ENCODE peak calls at places on chromosomes 16 and 17, in eight cellular contexts. C is GM12878, D is HCT116, S is Panc1, B is HepG2, G is upper lobe of left lung, F is K562, T is GM23338. O is an unnamed sample.

GRCh38 chr16:79679334-79679733 is 78.8 kb upstream of the MAF start:
- ATAC-seq in F (no peak), D (no peak), T (no peak), C (no peak), G (no peak), B (no peak), S (no peak), O (no peak)

GRCh38 chr16:12271006-12271405 is 294.5 kb downstream of the SNX29 start:
- ATAC-seq in S (peak; percentile 66), F (peak; percentile 97), D (peak; percentile 95), C (no peak), T (peak; percentile 98), G (no peak), B (peak; percentile 91), O (no peak)

GRCh38 chr16:89153848-89154271 is 17.7 kb upstream of the CDH15 start:
- ATAC-seq in T (peak; percentile 15), S (peak; percentile 40), F (no peak), C (no peak), D (peak; percentile 31), G (no peak), B (peak; percentile 5), O (no peak)

GRCh38 chr17:16981928-16982327 is 10.0 kb upstream of the TNFRSF13B start:
- ATAC-seq in G (no peak), B (no peak), D (no peak), S (no peak), C (no peak), T (peak; percentile 26), F (no peak), O (no peak)

GRCh38 chr16:69567031-69567680 is 1.4 kb downstream of the NFAT5 start:
- ATAC-seq in G (peak; percentile 2), T (peak; percentile 2), F (peak; percentile 8), C (peak; percentile 2), D (no peak), B (peak; percentile 6), S (no peak), O (no peak)

GRCh38 chr17:61782683-61783082 is 80.6 kb downstream of the BRIP1 start:
- ATAC-seq in G (no peak), B (no peak), D (no peak), F (no peak), T (no peak), C (no peak), S (no peak), O (no peak)

GRCh38 chr16:23132921-23133532 is 16.2 kb downstream of the USP31 start:
- ATAC-seq in B (no peak), G (no peak), D (no peak), T (peak; percentile 59), C (no peak), S (no peak), F (no peak), O (peak; percentile 33)

GRCh38 chr16:23110257-23110899 is 38.9 kb downstream of the USP31 start:
- ATAC-seq in F (no peak), G (no peak), D (no peak), T (no peak), S (no peak), C (no peak), B (no peak), O (no peak)

GRCh38 chr17:40063915-40064531 is 1.3 kb downstream of the THRA start:
- ATAC-seq in D (no peak), C (no peak), F (peak; percentile 29), G (no peak), B (peak; percentile 52), T (no peak), S (no peak), O (no peak)

GRCh38 chr16:49499018-49499785 is 125.6 kb downstream of the C16orf78 start:
- ATAC-seq in B (no peak), F (no peak), D (no peak), T (peak; percentile 24), G (no peak), S (no peak), C (no peak), O (no peak)

GRCh38 chr17:11384131-11384530 is 143.1 kb downstream of the SHISA6 start:
- ATAC-seq in D (no peak), T (no peak), C (no peak), S (no peak), G (no peak), F (no peak), B (no peak), O (no peak)

GRCh38 chr17:78653382-78653781 is 76.2 kb upstream of the DNAH17 start:
- ATAC-seq in G (no peak), F (no peak), T (no peak), D (no peak), B (no peak), C (no peak), S (peak; percentile 77), O (no peak)

GRCh38 chr17:49213399-49213798 is 2.9 kb downstream of the ABI3 start:
- ATAC-seq in D (no peak), C (peak; percentile 15), B (no peak), S (no peak), T (no peak), F (no peak), G (no peak), O (no peak)

GRCh38 chr17:12523244-12523643 is 142.4 kb upstream of the MYOCD start:
- ATAC-seq in C (no peak), T (no peak), F (no peak), B (no peak), D (no peak), G (no peak), S (no peak), O (no peak)

GRCh38 chr16:70805787-70806186 is 4.8 kb upstream of the VAC14 start:
- ATAC-seq in C (no peak), T (no peak), D (no peak), B (no peak), F (no peak), G (no peak), S (no peak), O (no peak)

GRCh38 chr16:35221482-35222185 is 1762.2 kb downstream of the TP53TG3F start:
- ATAC-seq in D (no peak), S (no peak), T (no peak), F (no peak), C (no peak), G (peak; percentile 66), B (peak; percentile 78), O (no peak)

GRCh38 chr16:53910990-53911389 is 207.0 kb downstream of the FTO start:
- ATAC-seq in G (no peak), B (no peak), T (no peak), C (no peak), F (no peak), D (no peak), S (no peak), O (no peak)

GRCh38 chr16:48523415-48524204 is 86.4 kb downstream of the N4BP1 start:
- ATAC-seq in C (no peak), G (no peak), B (no peak), F (no peak), T (no peak), D (no peak), S (no peak), O (no peak)

GRCh38 chr17:73160980-73161630 is 3.7 kb upstream of the SSTR2 start:
- ATAC-seq in T (no peak), S (no peak), C (no peak), F (no peak), G (no peak), B (no peak), D (no peak), O (no peak)

GRCh38 chr17:77160877-77161530 is 20.2 kb downstream of the SEC14L1 start:
- ATAC-seq in T (no peak), G (no peak), B (peak; percentile 67), C (no peak), S (no peak), F (no peak), D (no peak), O (no peak)

GRCh38 chr17:43406676-43407645 is 8.2 kb downstream of the ARL4D start:
- ATAC-seq in C (no peak), F (no peak), B (no peak), D (no peak), S (no peak), G (no peak), T (peak; percentile 56), O (no peak)

GRCh38 chr16:71627631-71628236 is 1.8 kb downstream of the MARVELD3 start:
- ATAC-seq in T (peak; percentile 12), B (no peak), C (no peak), G (no peak), D (peak; percentile 30), F (peak; percentile 19), S (no peak), O (no peak)

GRCh38 chr17:19857640-19858039 is 10.1 kb downstream of the ULK2 start:
- ATAC-seq in G (no peak), S (no peak), F (no peak), C (no peak), B (no peak), D (no peak), T (no peak), O (no peak)

GRCh38 chr17:79777166-79777843 is 643 bp upstream of the CBX2 start:
- ATAC-seq in T (peak; percentile 46), D (peak; percentile 74), G (no peak), C (peak; percentile 25), F (peak; percentile 84), B (peak; percentile 53), S (peak; percentile 73), O (peak; percentile 75)
- TF ChIP-seq POLR2AphosphoS5 in T (no peak), D (peak; percentile 7), G (peak; percentile 33), C (no peak), F (peak; percentile 49), B (peak; percentile 46), S (no peak), O (no peak)

GRCh38 chr16:25823891-25824290 is 132.1 kb downstream of the HS3ST4 start:
- ATAC-seq in T (no peak), D (no peak), C (no peak), S (no peak), F (no peak), B (no peak), G (peak; percentile 70), O (no peak)
- TF ChIP-seq POLR2AphosphoS5 in T (no peak), D (no peak), C (no peak), S (no peak), F (no peak), B (no peak), G (no peak), O (no peak)

GRCh38 chr16:85443116-85443515 is 170.0 kb upstream of the GSE1 start:
- ATAC-seq in T (no peak), D (no peak), S (no peak), B (no peak), C (no peak), F (peak; percentile 6), G (no peak), O (no peak)
- TF ChIP-seq POLR2AphosphoS5 in T (no peak), D (no peak), S (no peak), B (no peak), C (no peak), F (no peak), G (no peak), O (no peak)

DNA sequence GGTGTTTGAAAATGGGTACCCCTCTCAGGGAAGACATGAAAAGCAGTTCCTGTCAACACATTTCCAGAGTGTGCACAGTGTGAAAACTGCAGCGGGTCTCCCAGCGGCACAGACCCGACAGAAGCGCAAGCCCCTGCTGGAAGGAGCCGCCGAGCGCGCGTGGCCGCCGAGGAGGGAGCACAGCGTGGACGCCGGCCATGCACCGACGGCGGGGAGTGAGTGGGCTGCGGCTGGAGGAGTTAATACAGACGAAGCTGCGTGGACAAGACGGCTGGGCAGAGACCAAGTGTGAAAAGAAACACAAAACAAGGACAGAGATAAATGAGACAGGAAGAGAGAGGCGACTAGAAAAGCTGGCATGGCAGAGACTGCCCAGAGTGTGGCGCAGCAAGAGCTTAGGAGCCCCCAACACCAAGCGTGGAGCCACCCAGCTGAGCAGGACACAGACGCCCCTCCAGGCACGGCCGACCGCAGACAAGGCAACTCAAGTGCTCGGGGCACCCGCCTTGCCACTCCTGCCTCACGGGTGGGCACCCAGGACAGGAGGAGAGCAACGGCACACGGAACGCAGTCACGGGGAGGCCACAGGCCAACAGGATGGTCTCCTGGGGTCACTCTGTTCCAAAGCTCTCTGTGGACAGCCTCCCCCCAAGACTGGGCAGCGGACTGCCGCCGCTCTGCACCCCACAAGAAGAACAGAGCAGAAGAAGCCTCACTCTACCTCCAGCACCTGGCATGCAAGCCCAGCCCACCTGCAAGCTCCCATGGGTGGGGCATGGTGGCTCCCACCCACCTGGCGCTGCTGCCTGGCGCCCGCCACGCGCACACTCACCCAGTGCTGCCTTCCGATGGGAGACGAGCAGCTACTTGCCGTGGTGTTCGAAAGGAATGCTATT is 16.6 kb downstream of the SLC16A3 start:
- ATAC-seq in B (no peak), F (no peak), T (no peak), D (no peak), C (no peak), G (no peak), S (no peak), O (no peak)
- TF ChIP-seq POLR2AphosphoS5 in B (no peak), F (peak; percentile 14), T (no peak), D (peak; percentile 38), C (peak; percentile 61), G (no peak), S (peak; percentile 16), O (no peak)